ENCODE peak calls at places on chromosome 15, in six cellular contexts. One of them, this sample, is unnamed.

GRCh38 chr15:83854950-83855707 is 201.2 kb downstream of the ADAMTSL3 start:
- DNase-seq in cardiac fibroblast: peak
- DNase-seq in mucosa of descending colon: no peak
- DNase-seq in thoracic aorta: no peak
- DNase-seq in brain microvascular endothelial cell: no peak
- DNase-seq in neural progenitor cell: no peak
- DNase-seq in this sample: no peak

GRCh38 chr15:86756688-86757087 is 677.0 kb downstream of the AGBL1 start:
- DNase-seq in cardiac fibroblast: no peak
- DNase-seq in mucosa of descending colon: no peak
- DNase-seq in thoracic aorta: no peak
- DNase-seq in brain microvascular endothelial cell: no peak
- DNase-seq in neural progenitor cell: no peak
- DNase-seq in this sample: no peak

GRCh38 chr15:97036301-97036700 is 705.8 kb downstream of the NR2F2 start:
- DNase-seq in cardiac fibroblast: no peak
- DNase-seq in mucosa of descending colon: no peak
- DNase-seq in thoracic aorta: no peak
- DNase-seq in brain microvascular endothelial cell: no peak
- DNase-seq in neural progenitor cell: no peak
- DNase-seq in this sample: no peak

GRCh38 chr15:48573780-48574179 is 71.7 kb downstream of the FBN1 start:
- DNase-seq in cardiac fibroblast: no peak
- DNase-seq in mucosa of descending colon: no peak
- DNase-seq in thoracic aorta: no peak
- DNase-seq in brain microvascular endothelial cell: no peak
- DNase-seq in neural progenitor cell: no peak
- DNase-seq in this sample: no peak

GRCh38 chr15:41894791-41895463 is 1.1 kb upstream of the SPTBN5 start:
- DNase-seq in cardiac fibroblast: peak
- DNase-seq in mucosa of descending colon: peak
- DNase-seq in thoracic aorta: peak
- DNase-seq in brain microvascular endothelial cell: peak
- DNase-seq in neural progenitor cell: no peak
- DNase-seq in this sample: peak

GRCh38 chr15:28885630-28886430 is at the start of gene APBA2:
- DNase-seq in cardiac fibroblast: peak
- DNase-seq in mucosa of descending colon: no peak
- DNase-seq in thoracic aorta: no peak
- DNase-seq in brain microvascular endothelial cell: peak
- DNase-seq in neural progenitor cell: peak
- DNase-seq in this sample: no peak

GRCh38 chr15:63991706-63992105 is 54.6 kb downstream of the DAPK2 start:
- DNase-seq in cardiac fibroblast: no peak
- DNase-seq in mucosa of descending colon: no peak
- DNase-seq in thoracic aorta: no peak
- DNase-seq in brain microvascular endothelial cell: no peak
- DNase-seq in neural progenitor cell: no peak
- DNase-seq in this sample: no peak

GRCh38 chr15:90086868-90087268 is 15.4 kb downstream of the IDH2 start:
- DNase-seq in cardiac fibroblast: peak
- DNase-seq in mucosa of descending colon: peak
- DNase-seq in thoracic aorta: no peak
- DNase-seq in brain microvascular endothelial cell: no peak
- DNase-seq in neural progenitor cell: peak
- DNase-seq in this sample: peak

GRCh38 chr15:80251505-80252280 is at the start of gene CTXND1:
- DNase-seq in cardiac fibroblast: no peak
- DNase-seq in mucosa of descending colon: no peak
- DNase-seq in thoracic aorta: no peak
- DNase-seq in brain microvascular endothelial cell: no peak
- DNase-seq in neural progenitor cell: peak
- DNase-seq in this sample: no peak

GRCh38 chr15:48355377-48355776 is 24.1 kb downstream of the DUT start:
- DNase-seq in cardiac fibroblast: peak
- DNase-seq in mucosa of descending colon: no peak
- DNase-seq in thoracic aorta: no peak
- DNase-seq in brain microvascular endothelial cell: peak
- DNase-seq in neural progenitor cell: no peak
- DNase-seq in this sample: no peak

GRCh38 chr15:55916666-55917409 is 76.6 kb downstream of the NEDD4 start:
- DNase-seq in cardiac fibroblast: peak
- DNase-seq in mucosa of descending colon: no peak
- DNase-seq in thoracic aorta: no peak
- DNase-seq in brain microvascular endothelial cell: peak
- DNase-seq in neural progenitor cell: peak
- DNase-seq in this sample: no peak

GRCh38 chr15:41445399-41445798 is 28.5 kb downstream of the RTF1 start:
- DNase-seq in cardiac fibroblast: no peak
- DNase-seq in mucosa of descending colon: no peak
- DNase-seq in thoracic aorta: no peak
- DNase-seq in brain microvascular endothelial cell: no peak
- DNase-seq in neural progenitor cell: no peak
- DNase-seq in this sample: no peak

GRCh38 chr15:33716025-33716424 is 252.3 kb upstream of the CHRM5 start:
- DNase-seq in cardiac fibroblast: no peak
- DNase-seq in mucosa of descending colon: no peak
- DNase-seq in thoracic aorta: no peak
- DNase-seq in brain microvascular endothelial cell: no peak
- DNase-seq in neural progenitor cell: no peak
- DNase-seq in this sample: no peak

GRCh38 chr15:82847703-82848102 is 38.3 kb downstream of the WHAMM start:
- DNase-seq in cardiac fibroblast: no peak
- DNase-seq in mucosa of descending colon: no peak
- DNase-seq in thoracic aorta: no peak
- DNase-seq in brain microvascular endothelial cell: no peak
- DNase-seq in neural progenitor cell: no peak
- DNase-seq in this sample: no peak

GRCh38 chr15:89693696-89694095 is 3.1 kb downstream of the WDR93 start:
- DNase-seq in cardiac fibroblast: no peak
- DNase-seq in mucosa of descending colon: no peak
- DNase-seq in thoracic aorta: no peak
- DNase-seq in brain microvascular endothelial cell: no peak
- DNase-seq in neural progenitor cell: no peak
- DNase-seq in this sample: no peak

GRCh38 chr15:65219137-65219536 is 7.9 kb upstream of the CILP start:
- DNase-seq in cardiac fibroblast: no peak
- DNase-seq in mucosa of descending colon: no peak
- DNase-seq in thoracic aorta: no peak
- DNase-seq in brain microvascular endothelial cell: no peak
- DNase-seq in neural progenitor cell: no peak
- DNase-seq in this sample: peak

GRCh38 chr15:58724471-58724870 is 25.0 kb downstream of the ADAM10 start:
- DNase-seq in cardiac fibroblast: peak
- DNase-seq in mucosa of descending colon: no peak
- DNase-seq in thoracic aorta: no peak
- DNase-seq in brain microvascular endothelial cell: peak
- DNase-seq in neural progenitor cell: no peak
- DNase-seq in this sample: no peak

GRCh38 chr15:60972866-60973265 is 256.2 kb downstream of the RORA start:
- DNase-seq in cardiac fibroblast: peak
- DNase-seq in mucosa of descending colon: no peak
- DNase-seq in thoracic aorta: no peak
- DNase-seq in brain microvascular endothelial cell: peak
- DNase-seq in neural progenitor cell: no peak
- DNase-seq in this sample: no peak

GRCh38 chr15:41423979-41424659 is 7.2 kb downstream of the RTF1 start:
- DNase-seq in cardiac fibroblast: no peak
- DNase-seq in mucosa of descending colon: no peak
- DNase-seq in thoracic aorta: no peak
- DNase-seq in brain microvascular endothelial cell: no peak
- DNase-seq in neural progenitor cell: no peak
- DNase-seq in this sample: no peak

GRCh38 chr15:63408514-63408913 is 26.9 kb upstream of the CA12 start:
- DNase-seq in cardiac fibroblast: peak
- DNase-seq in mucosa of descending colon: no peak
- DNase-seq in thoracic aorta: no peak
- DNase-seq in brain microvascular endothelial cell: no peak
- DNase-seq in neural progenitor cell: no peak
- DNase-seq in this sample: no peak

GRCh38 chr15:76251717-76252116 is 59.6 kb downstream of the ETFA start:
- DNase-seq in cardiac fibroblast: no peak
- DNase-seq in mucosa of descending colon: no peak
- DNase-seq in thoracic aorta: no peak
- DNase-seq in brain microvascular endothelial cell: no peak
- DNase-seq in neural progenitor cell: no peak
- DNase-seq in this sample: no peak

GRCh38 chr15:38029741-38030140 is 95.3 kb downstream of the TMCO5A start:
- DNase-seq in cardiac fibroblast: peak
- DNase-seq in mucosa of descending colon: no peak
- DNase-seq in thoracic aorta: no peak
- DNase-seq in brain microvascular endothelial cell: no peak
- DNase-seq in neural progenitor cell: no peak
- DNase-seq in this sample: no peak

GRCh38 chr15:81087121-81087520 is 46.9 kb upstream of the CFAP161 start:
- DNase-seq in cardiac fibroblast: peak
- DNase-seq in mucosa of descending colon: no peak
- DNase-seq in thoracic aorta: no peak
- DNase-seq in brain microvascular endothelial cell: no peak
- DNase-seq in neural progenitor cell: no peak
- DNase-seq in this sample: no peak

GRCh38 chr15:67766963-67767362 is 58.3 kb upstream of the SKOR1 start:
- DNase-seq in cardiac fibroblast: no peak
- DNase-seq in mucosa of descending colon: no peak
- DNase-seq in thoracic aorta: no peak
- DNase-seq in brain microvascular endothelial cell: no peak
- DNase-seq in neural progenitor cell: no peak
- DNase-seq in this sample: no peak

GRCh38 chr15:45265506-45265905 is 13.5 kb downstream of the SLC28A2 start:
- DNase-seq in cardiac fibroblast: no peak
- DNase-seq in mucosa of descending colon: no peak
- DNase-seq in thoracic aorta: no peak
- DNase-seq in brain microvascular endothelial cell: no peak
- DNase-seq in neural progenitor cell: no peak
- DNase-seq in this sample: no peak

GRCh38 chr15:36133686-36134085 is 445.7 kb upstream of the CDIN1 start:
- DNase-seq in cardiac fibroblast: no peak
- DNase-seq in mucosa of descending colon: no peak
- DNase-seq in thoracic aorta: no peak
- DNase-seq in brain microvascular endothelial cell: no peak
- DNase-seq in neural progenitor cell: no peak
- DNase-seq in this sample: no peak

GRCh38 chr15:34754171-34754580 is 622 bp downstream of the GJD2 start:
- DNase-seq in cardiac fibroblast: no peak
- DNase-seq in mucosa of descending colon: no peak
- DNase-seq in thoracic aorta: no peak
- DNase-seq in brain microvascular endothelial cell: no peak
- DNase-seq in neural progenitor cell: peak
- DNase-seq in this sample: no peak

GRCh38 chr15:68464451-68465090 is 32.6 kb upstream of the ITGA11 start:
- DNase-seq in cardiac fibroblast: peak
- DNase-seq in mucosa of descending colon: no peak
- DNase-seq in thoracic aorta: no peak
- DNase-seq in brain microvascular endothelial cell: peak
- DNase-seq in neural progenitor cell: no peak
- DNase-seq in this sample: no peak

GRCh38 chr15:25067725-25068309 is 113.0 kb downstream of the SNRPN start:
- DNase-seq in cardiac fibroblast: no peak
- DNase-seq in mucosa of descending colon: no peak
- DNase-seq in thoracic aorta: no peak
- DNase-seq in brain microvascular endothelial cell: no peak
- DNase-seq in neural progenitor cell: no peak
- DNase-seq in this sample: no peak

GRCh38 chr15:101296418-101297405 is 1.7 kb upstream of the SNRPA1 start:
- DNase-seq in cardiac fibroblast: peak
- DNase-seq in mucosa of descending colon: no peak
- DNase-seq in thoracic aorta: no peak
- DNase-seq in brain microvascular endothelial cell: no peak
- DNase-seq in neural progenitor cell: no peak
- DNase-seq in this sample: no peak
- H3K4me3 ChIP-seq in cardiac fibroblast: no peak
- H3K4me3 ChIP-seq in mucosa of descending colon: no peak
- H3K4me3 ChIP-seq in thoracic aorta: no peak
- H3K4me3 ChIP-seq in brain microvascular endothelial cell: no peak
- H3K4me3 ChIP-seq in neural progenitor cell: peak
- H3K4me3 ChIP-seq in this sample: peak

GRCh38 chr15:40103124-40103858 is 5.4 kb downstream of the BMF start:
- DNase-seq in cardiac fibroblast: peak
- DNase-seq in mucosa of descending colon: peak
- DNase-seq in thoracic aorta: peak
- DNase-seq in brain microvascular endothelial cell: no peak
- DNase-seq in neural progenitor cell: peak
- DNase-seq in this sample: no peak
- H3K4me3 ChIP-seq in cardiac fibroblast: no peak
- H3K4me3 ChIP-seq in mucosa of descending colon: no peak
- H3K4me3 ChIP-seq in thoracic aorta: peak
- H3K4me3 ChIP-seq in brain microvascular endothelial cell: no peak
- H3K4me3 ChIP-seq in neural progenitor cell: peak
- H3K4me3 ChIP-seq in this sample: no peak

DNA sequence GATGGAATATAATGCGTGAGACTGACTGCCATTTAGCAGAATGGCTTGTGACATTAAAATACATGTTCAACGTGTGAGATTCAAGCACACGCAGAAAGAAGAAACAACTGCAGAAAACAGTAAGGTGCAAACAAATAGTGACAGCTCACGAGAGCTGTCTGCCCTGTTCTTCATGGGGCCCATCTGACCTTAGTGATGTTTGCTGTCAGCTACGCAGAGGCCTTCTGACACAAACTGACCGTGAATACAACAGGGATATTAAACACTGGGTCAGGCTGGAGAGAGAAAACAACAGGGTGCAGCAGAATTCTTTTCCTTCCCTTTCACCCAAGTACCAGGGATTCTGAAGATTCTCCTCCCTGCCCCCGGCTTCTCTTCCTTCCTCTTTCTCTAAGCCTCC is 2.2 kb downstream of the TNFAIP8L3 start:
- DNase-seq in cardiac fibroblast: no peak
- DNase-seq in mucosa of descending colon: no peak
- DNase-seq in thoracic aorta: no peak
- DNase-seq in brain microvascular endothelial cell: no peak
- DNase-seq in neural progenitor cell: no peak
- DNase-seq in this sample: no peak
- H3K4me3 ChIP-seq in cardiac fibroblast: peak
- H3K4me3 ChIP-seq in mucosa of descending colon: no peak
- H3K4me3 ChIP-seq in thoracic aorta: peak
- H3K4me3 ChIP-seq in brain microvascular endothelial cell: no peak
- H3K4me3 ChIP-seq in neural progenitor cell: no peak
- H3K4me3 ChIP-seq in this sample: no peak

DNA sequence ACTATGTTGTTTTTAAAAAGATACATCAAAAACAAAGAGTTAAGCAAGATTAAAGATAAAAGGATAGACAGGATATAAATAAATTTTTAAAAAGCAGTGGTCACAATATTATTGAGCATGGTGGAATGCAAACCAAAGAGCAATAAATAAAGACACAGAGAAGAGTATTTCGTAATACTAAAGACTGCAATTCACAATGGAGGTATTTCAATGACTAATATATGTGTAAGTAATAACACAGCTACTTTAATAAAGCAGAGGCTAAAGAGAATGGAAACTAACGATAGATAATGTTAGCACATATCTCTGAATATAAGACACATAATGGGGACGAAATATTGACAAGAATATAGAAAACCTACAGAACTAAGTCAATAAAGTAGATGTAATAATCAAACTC is 219.6 kb downstream of the WDR72 start:
- DNase-seq in cardiac fibroblast: no peak
- DNase-seq in mucosa of descending colon: no peak
- DNase-seq in thoracic aorta: no peak
- DNase-seq in brain microvascular endothelial cell: no peak
- DNase-seq in neural progenitor cell: no peak
- DNase-seq in this sample: no peak
- H3K4me3 ChIP-seq in cardiac fibroblast: no peak
- H3K4me3 ChIP-seq in mucosa of descending colon: no peak
- H3K4me3 ChIP-seq in thoracic aorta: no peak
- H3K4me3 ChIP-seq in brain microvascular endothelial cell: no peak
- H3K4me3 ChIP-seq in neural progenitor cell: no peak
- H3K4me3 ChIP-seq in this sample: no peak

This sample was measured in Jurkat, Clone E6-1.